ENCODE peak calls at places on chromosomes 16 and 17, in ten cellular contexts. R, K, B, O, J, F, M, X, C and Y are unnamed samples.

GRCh38 chr16:31402687-31403086 is 9.6 kb downstream of the ITGAD start:
- DNase-seq in R (no peak), K (peak), B (peak), O (no peak), J (no peak), F (no peak), M (no peak), X (no peak), C (peak), Y (no peak)

GRCh38 chr17:80743181-80743771 is 198.6 kb downstream of the RPTOR start:
- DNase-seq in R (no peak), K (no peak), B (no peak), O (peak), J (no peak), F (no peak), M (no peak), X (no peak), C (no peak), Y (peak)

GRCh38 chr17:2937331-2938003 is 125.9 kb downstream of the OR1D5 start:
- DNase-seq in R (no peak), K (no peak), B (no peak), O (no peak), J (no peak), F (no peak), M (no peak), X (no peak), C (no peak), Y (no peak)

GRCh38 chr16:84055801-84056634 is 13.4 kb upstream of the SLC38A8 start:
- DNase-seq in R (no peak), K (no peak), B (no peak), O (no peak), J (no peak), F (no peak), M (peak), X (no peak), C (no peak), Y (peak)

GRCh38 chr16:35431829-35432663 is 1972.6 kb downstream of the TP53TG3F start:
- DNase-seq in R (no peak), K (no peak), B (no peak), O (no peak), J (no peak), F (no peak), M (no peak), X (no peak), C (no peak), Y (no peak)

GRCh38 chr16:19555938-19556778 is 655 bp downstream of the VPS35L start:
- DNase-seq in R (peak), K (peak), B (peak), O (no peak), J (no peak), F (no peak), M (no peak), X (no peak), C (peak), Y (no peak)

GRCh38 chr16:10976663-10977062 is 32.3 kb downstream of the CLEC16A start:
- DNase-seq in R (no peak), K (no peak), B (no peak), O (no peak), J (no peak), F (no peak), M (peak), X (no peak), C (no peak), Y (no peak)

GRCh38 chr16:88047462-88047861 is 96.2 kb downstream of the BANP start:
- DNase-seq in R (no peak), K (no peak), B (no peak), O (no peak), J (no peak), F (no peak), M (no peak), X (no peak), C (no peak), Y (no peak)

GRCh38 chr16:49078104-49078503 is 203.5 kb downstream of the CBLN1 start:
- DNase-seq in R (no peak), K (no peak), B (no peak), O (no peak), J (no peak), F (no peak), M (no peak), X (no peak), C (no peak), Y (no peak)

GRCh38 chr16:81163671-81164070 is 67.5 kb upstream of the GCSH start:
- DNase-seq in R (no peak), K (no peak), B (no peak), O (no peak), J (no peak), F (no peak), M (no peak), X (no peak), C (no peak), Y (no peak)

GRCh38 chr16:27228036-27228435 is 24.7 kb downstream of the KDM8 start:
- DNase-seq in R (no peak), K (no peak), B (no peak), O (no peak), J (no peak), F (no peak), M (no peak), X (no peak), C (no peak), Y (peak)

GRCh38 chr17:79837888-79838540 is 1.2 kb downstream of the CBX4 start:
- DNase-seq in R (peak), K (no peak), B (no peak), O (no peak), J (no peak), F (no peak), M (no peak), X (peak), C (no peak), Y (no peak)

GRCh38 chr16:70430667-70431536 is 8.0 kb downstream of the ST3GAL2 start:
- DNase-seq in R (peak), K (no peak), B (peak), O (no peak), J (no peak), F (peak), M (no peak), X (no peak), C (no peak), Y (no peak)

GRCh38 chr16:52383640-52384292 is 163.2 kb downstream of the TOX3 start:
- DNase-seq in R (no peak), K (no peak), B (no peak), O (no peak), J (no peak), F (no peak), M (no peak), X (no peak), C (no peak), Y (no peak)

GRCh38 chr17:6523330-6523729 is 33.0 kb downstream of the PITPNM3 start:
- DNase-seq in R (no peak), K (peak), B (peak), O (no peak), J (no peak), F (no peak), M (peak), X (no peak), C (no peak), Y (no peak)

GRCh38 chr17:73317554-73318426 is 6.0 kb upstream of the CDC42EP4 start:
- DNase-seq in R (no peak), K (no peak), B (peak), O (no peak), J (no peak), F (no peak), M (no peak), X (no peak), C (peak), Y (no peak)

GRCh38 chr17:38761612-38762011 is 9.1 kb downstream of the PSMB3 start:
- DNase-seq in R (no peak), K (peak), B (peak), O (no peak), J (no peak), F (no peak), M (no peak), X (no peak), C (no peak), Y (no peak)

GRCh38 chr16:72836985-72837384 is 210.9 kb downstream of the ZFHX3 start:
- DNase-seq in R (no peak), K (no peak), B (no peak), O (no peak), J (no peak), F (no peak), M (no peak), X (no peak), C (no peak), Y (no peak)
- TF ChIP-seq CTCF in R (no peak), K (no peak), B (peak), O (no peak), J (no peak), F (no peak), M (no peak), X (no peak), C (no peak), Y (no peak)

GRCh38 chr17:9124554-9124935 is 103.2 kb downstream of the NTN1 start:
- DNase-seq in R (no peak), K (no peak), B (no peak), O (no peak), J (no peak), F (no peak), M (no peak), X (no peak), C (no peak), Y (no peak)

GRCh38 chr17:9116861-9117568 is 95.7 kb downstream of the NTN1 start:
- DNase-seq in R (no peak), K (no peak), B (no peak), O (no peak), J (no peak), F (no peak), M (peak), X (no peak), C (no peak), Y (no peak)

GRCh38 chr17:9120471-9120870 is 99.2 kb downstream of the NTN1 start:
- DNase-seq in R (no peak), K (no peak), B (no peak), O (no peak), J (no peak), F (no peak), M (peak), X (no peak), C (no peak), Y (no peak)

GRCh38 chr17:9123594-9124553 is 102.6 kb downstream of the NTN1 start:
- DNase-seq in R (no peak), K (no peak), B (no peak), O (no peak), J (no peak), F (no peak), M (no peak), X (no peak), C (no peak), Y (no peak)

DNA sequence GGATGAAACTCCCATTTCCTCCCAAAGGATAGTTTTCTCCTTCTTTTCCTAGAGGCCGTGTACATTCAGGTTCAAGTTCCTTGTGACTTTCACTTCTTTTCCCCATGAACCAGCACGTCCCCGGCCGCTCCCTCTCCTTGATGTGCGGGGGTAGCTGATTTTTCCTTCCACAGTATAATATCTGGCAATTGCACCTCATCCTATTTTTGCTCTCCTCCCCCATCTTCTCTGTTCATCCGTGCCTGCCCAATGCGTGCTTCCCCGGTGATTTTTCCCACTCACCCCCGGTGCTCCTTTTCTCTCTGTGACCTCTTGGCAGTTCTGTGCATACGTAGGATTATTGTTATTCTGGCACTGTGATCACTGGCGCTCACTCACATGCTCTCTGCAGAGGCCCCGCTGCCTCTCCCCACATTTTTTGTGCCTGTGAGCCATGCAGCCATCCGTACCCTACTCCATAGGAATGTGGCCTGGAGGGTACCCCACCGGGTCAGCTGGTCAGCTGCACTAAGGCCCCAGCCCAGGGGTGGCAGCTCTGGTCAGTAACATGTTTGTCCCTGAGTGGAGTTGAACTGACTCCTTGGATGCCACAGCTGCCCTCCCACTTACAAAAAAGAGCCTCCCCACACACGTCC is 100.0 kb downstream of the NTN1 start:
- DNase-seq in R (no peak), K (no peak), B (no peak), O (no peak), J (no peak), F (no peak), M (peak), X (no peak), C (no peak), Y (no peak)
- H3K4me3 ChIP-seq in R (no peak), K (no peak), B (no peak), O (no peak), J (no peak), F (no peak), M (no peak), X (no peak), C (no peak), Y (no peak)

DNA sequence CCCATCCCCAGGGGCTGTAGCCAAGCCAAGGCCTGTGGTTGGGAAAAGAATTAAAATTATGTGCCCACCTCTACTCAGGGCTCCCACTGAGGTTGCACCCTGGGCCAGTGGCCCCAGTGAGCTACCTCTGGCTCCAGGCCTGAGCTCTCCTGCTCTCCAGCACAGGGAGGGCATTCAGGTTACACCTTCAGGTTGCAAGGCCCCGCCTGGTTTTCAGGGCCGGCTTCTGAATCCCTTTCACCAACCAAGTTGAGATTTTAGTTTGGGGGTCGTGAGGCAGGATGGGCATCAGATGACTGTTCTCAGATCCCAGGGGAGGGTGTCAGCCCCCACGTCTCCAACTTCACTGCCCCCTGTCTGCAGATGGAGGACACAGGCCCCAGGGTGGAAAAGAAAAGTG is 8.0 kb upstream of the KATNB1 start:
- DNase-seq in R (no peak), K (no peak), B (no peak), O (no peak), J (no peak), F (no peak), M (no peak), X (no peak), C (no peak), Y (no peak)
- TF ChIP-seq CTCF in R (no peak), K (peak), B (no peak), O (no peak), J (no peak), F (no peak), M (no peak), X (no peak), C (no peak), Y (no peak)

GRCh38 chr16:76683051-76683450 is 405.9 kb downstream of the CNTNAP4 start:
- DNase-seq in R (no peak), K (no peak), B (no peak), O (no peak), J (no peak), F (no peak), M (no peak), X (no peak), C (no peak), Y (no peak)
- H3K4me3 ChIP-seq in R (no peak), K (no peak), B (no peak), O (no peak), J (no peak), F (no peak), M (no peak), X (no peak), C (no peak), Y (no peak)

GRCh38 chr17:9110501-9110900 is 89.2 kb downstream of the NTN1 start:
- DNase-seq in R (no peak), K (no peak), B (no peak), O (no peak), J (no peak), F (no peak), M (no peak), X (no peak), C (no peak), Y (no peak)

GRCh38 chr17:9116311-9116820 is 95.1 kb downstream of the NTN1 start:
- DNase-seq in R (no peak), K (no peak), B (no peak), O (no peak), J (no peak), F (no peak), M (peak), X (no peak), C (no peak), Y (no peak)

GRCh38 chr17:9109933-9110332 is 88.6 kb downstream of the NTN1 start:
- DNase-seq in R (no peak), K (no peak), B (no peak), O (no peak), J (no peak), F (no peak), M (no peak), X (no peak), C (no peak), Y (no peak)

GRCh38 chr17:9115446-9116265 is 94.3 kb downstream of the NTN1 start:
- DNase-seq in R (peak), K (peak), B (no peak), O (peak), J (no peak), F (peak), M (peak), X (peak), C (peak), Y (peak)
- TF ChIP-seq CTCF in R (no peak), K (peak), B (no peak), O (no peak), J (peak), F (peak), M (no peak), X (no peak), C (peak), Y (peak)

DNA sequence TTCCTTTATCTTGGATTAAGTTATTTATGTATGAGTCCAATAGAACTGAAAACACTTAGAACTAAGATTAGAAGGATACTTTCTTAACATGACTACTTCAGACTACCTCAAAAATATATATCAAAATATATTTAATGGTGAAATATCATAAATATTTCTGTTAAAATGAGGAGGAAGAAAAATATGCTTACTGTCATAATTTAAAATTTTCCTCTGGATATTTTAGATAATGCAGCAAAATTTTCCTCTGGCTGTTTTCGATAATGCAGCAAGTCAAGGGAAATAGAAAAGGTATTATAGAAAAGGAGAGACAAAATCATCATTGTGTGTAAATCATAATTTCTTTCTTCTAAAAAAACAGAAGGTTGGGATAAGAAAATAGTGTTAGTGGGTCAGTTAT is 263.3 kb downstream of the HS3ST3A1 start:
- DNase-seq in R (no peak), K (no peak), B (no peak), O (no peak), J (no peak), F (no peak), M (no peak), X (no peak), C (no peak), Y (no peak)
- H3K4me3 ChIP-seq in R (no peak), K (peak), B (peak), O (no peak), J (no peak), F (peak), M (no peak), X (no peak), C (no peak), Y (peak)

GRCh38 chr16:65525743-65526142 is 403.9 kb upstream of the CDH11 start:
- DNase-seq in R (no peak), K (no peak), B (no peak), O (no peak), J (no peak), F (no peak), M (no peak), X (no peak), C (no peak), Y (no peak)
- TF ChIP-seq CTCF in R (no peak), K (no peak), B (no peak), O (no peak), J (peak), F (no peak), M (no peak), X (no peak), C (no peak), Y (no peak)